ENCODE peak calls at places on chromosomes 16 and 17, in five cellular contexts. W is CD4-positive, alpha-beta T cell; O is adrenal gland; A is OCI-LY7; F is PC-3. E is an unnamed sample.

GRCh38 chr16:72044825-72045359 is 9.4 kb upstream of the HP start:
- DNase-seq in W (no peak), O (no peak), A (no peak), F (no peak), E (no peak)

GRCh38 chr17:49401971-49402491 is 12.7 kb downstream of the PHB1 start:
- DNase-seq in W (no peak), O (no peak), A (no peak), F (no peak), E (no peak)

GRCh38 chr16:14177704-14178103 is 106.6 kb downstream of the MRTFB start:
- DNase-seq in W (no peak), O (no peak), A (no peak), F (no peak), E (no peak)

GRCh38 chr16:70767377-70768204 is 33.4 kb downstream of the VAC14 start:
- DNase-seq in W (no peak), O (no peak), A (no peak), F (peak; percentile 52), E (no peak)

GRCh38 chr16:27806986-27807385 is 256.5 kb downstream of the GSG1L start:
- DNase-seq in W (no peak), O (no peak), A (no peak), F (no peak), E (no peak)

GRCh38 chr17:83058478-83059167 is 20.8 kb upstream of the METRNL start:
- DNase-seq in W (no peak), O (peak; percentile 45), A (no peak), F (no peak), E (no peak)

GRCh38 chr17:10013360-10014112 is 108.5 kb upstream of the RCVRN start:
- DNase-seq in W (no peak), O (no peak), A (no peak), F (no peak), E (no peak)

GRCh38 chr17:40100669-40101366 is 429 bp upstream of the NR1D1 start:
- DNase-seq in W (peak; percentile 86), O (peak; percentile 100), A (peak; percentile 93), F (peak; percentile 96), E (peak; percentile 91)

GRCh38 chr17:62790554-62790953 is 17.6 kb downstream of the MARCHF10 start:
- DNase-seq in W (no peak), O (no peak), A (no peak), F (peak; percentile 96), E (no peak)

GRCh38 chr17:75921596-75921995 is 16.9 kb upstream of the MRPL38 start:
- DNase-seq in W (no peak), O (no peak), A (no peak), F (no peak), E (no peak)

GRCh38 chr17:32266389-32267269 is 997 bp downstream of the RHBDL3 start:
- DNase-seq in W (peak; percentile 39), O (no peak), A (no peak), F (no peak), E (peak; percentile 28)

GRCh38 chr16:74724820-74725549 is 24.3 kb upstream of the MLKL start:
- DNase-seq in W (no peak), O (no peak), A (no peak), F (no peak), E (no peak)

GRCh38 chr17:45357364-45357997 is 40.7 kb upstream of the MAP3K14 start:
- DNase-seq in W (no peak), O (no peak), A (no peak), F (no peak), E (no peak)

GRCh38 chr16:57644383-57645014 is 16.1 kb downstream of the ADGRG1 start:
- DNase-seq in W (no peak), O (no peak), A (no peak), F (no peak), E (no peak)

GRCh38 chr17:19753049-19753444 is 4.9 kb upstream of the ALDH3A1 start:
- DNase-seq in W (no peak), O (peak; percentile 90), A (no peak), F (peak; percentile 99), E (no peak)

GRCh38 chr16:4386951-4387565 is 15.4 kb downstream of the VASN start:
- DNase-seq in W (no peak), O (no peak), A (no peak), F (no peak), E (no peak)

GRCh38 chr17:7945651-7946050 is 13.6 kb downstream of the CNTROB start:
- DNase-seq in W (no peak), O (no peak), A (no peak), F (no peak), E (no peak)

GRCh38 chr16:18941471-18941870 is 15.3 kb upstream of the SMG1 start:
- DNase-seq in W (no peak), O (no peak), A (no peak), F (no peak), E (no peak)

GRCh38 chr17:60067871-60068270 is 10.8 kb downstream of the HEATR6 start:
- DNase-seq in W (no peak), O (no peak), A (no peak), F (no peak), E (no peak)

GRCh38 chr16:3190949-3191353 is 2.9 kb downstream of the OR1F1 start:
- DNase-seq in W (no peak), O (no peak), A (no peak), F (no peak), E (no peak)

GRCh38 chr16:53773150-53773846 is 69.3 kb downstream of the FTO start:
- DNase-seq in W (no peak), O (peak; percentile 69), A (peak; percentile 16), F (peak; percentile 74), E (no peak)

GRCh38 chr16:13039526-13039925 is 138.1 kb downstream of the SHISA9 start:
- DNase-seq in W (no peak), O (no peak), A (no peak), F (no peak), E (no peak)

GRCh38 chr17:80720624-80721577 is 176.3 kb downstream of the RPTOR start:
- DNase-seq in W (peak; percentile 60), O (no peak), A (peak; percentile 91), F (peak; percentile 97), E (no peak)

GRCh38 chr16:49674255-49674980 is 181.5 kb downstream of the ZNF423 start:
- DNase-seq in W (no peak), O (no peak), A (no peak), F (peak; percentile 19), E (no peak)

DNA sequence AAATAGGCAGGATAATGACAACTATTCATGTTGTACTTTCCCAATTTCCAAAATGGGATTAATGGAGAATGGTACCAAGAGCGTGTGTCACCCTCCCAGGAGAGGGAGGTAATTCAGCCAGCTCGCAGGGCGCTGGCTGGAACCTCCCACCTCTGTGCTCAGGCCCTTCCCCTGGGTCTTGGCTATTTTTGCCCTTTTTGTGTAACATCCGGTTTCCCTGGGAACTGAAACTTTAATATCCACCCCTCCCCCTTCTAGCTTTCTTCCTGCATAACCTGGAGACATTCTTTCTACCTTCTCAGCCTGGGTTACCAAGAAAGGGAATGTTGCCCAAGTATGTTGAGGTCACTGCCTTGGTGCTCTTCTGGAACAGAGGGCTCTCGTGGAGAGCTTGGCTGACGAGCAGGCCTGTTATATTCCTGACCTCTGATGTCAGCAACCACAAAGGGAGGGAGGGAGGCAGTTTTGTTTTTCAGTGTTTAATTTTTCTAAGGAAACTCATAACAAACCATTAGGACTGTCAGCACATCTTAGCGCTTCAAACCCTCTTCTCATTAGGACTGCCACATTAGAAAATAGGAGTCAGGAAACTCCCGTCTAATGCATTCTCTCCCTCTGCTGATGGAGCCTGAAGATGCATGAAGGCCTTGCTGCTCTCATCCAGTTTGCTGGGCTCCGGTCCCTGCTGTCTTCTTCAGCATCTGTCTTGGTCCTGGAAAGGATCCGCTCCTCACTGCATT is 25.6 kb downstream of the ITGB3 start:
- DNase-seq in W (no peak), O (peak; percentile 71), A (peak; percentile 77), F (peak; percentile 82), E (no peak)
- TF ChIP-seq CTCF in W (no peak), O (no peak), A (no peak), F (no peak), E (no peak)

GRCh38 chr16:56588781-56589140 is 567 bp upstream of the MT3 start:
- DNase-seq in W (no peak), O (no peak), A (no peak), F (no peak), E (no peak)

GRCh38 chr16:56593573-56594291 is 4.4 kb downstream of the MT3 start:
- DNase-seq in W (no peak), O (no peak), A (no peak), F (no peak), E (no peak)

GRCh38 chr16:56591377-56592060 is 2.2 kb downstream of the MT3 start:
- DNase-seq in W (no peak), O (no peak), A (no peak), F (no peak), E (no peak)

GRCh38 chr16:56594292-56594619 is 4.9 kb downstream of the MT3 start:
- DNase-seq in W (no peak), O (no peak), A (no peak), F (no peak), E (no peak)

DNA sequence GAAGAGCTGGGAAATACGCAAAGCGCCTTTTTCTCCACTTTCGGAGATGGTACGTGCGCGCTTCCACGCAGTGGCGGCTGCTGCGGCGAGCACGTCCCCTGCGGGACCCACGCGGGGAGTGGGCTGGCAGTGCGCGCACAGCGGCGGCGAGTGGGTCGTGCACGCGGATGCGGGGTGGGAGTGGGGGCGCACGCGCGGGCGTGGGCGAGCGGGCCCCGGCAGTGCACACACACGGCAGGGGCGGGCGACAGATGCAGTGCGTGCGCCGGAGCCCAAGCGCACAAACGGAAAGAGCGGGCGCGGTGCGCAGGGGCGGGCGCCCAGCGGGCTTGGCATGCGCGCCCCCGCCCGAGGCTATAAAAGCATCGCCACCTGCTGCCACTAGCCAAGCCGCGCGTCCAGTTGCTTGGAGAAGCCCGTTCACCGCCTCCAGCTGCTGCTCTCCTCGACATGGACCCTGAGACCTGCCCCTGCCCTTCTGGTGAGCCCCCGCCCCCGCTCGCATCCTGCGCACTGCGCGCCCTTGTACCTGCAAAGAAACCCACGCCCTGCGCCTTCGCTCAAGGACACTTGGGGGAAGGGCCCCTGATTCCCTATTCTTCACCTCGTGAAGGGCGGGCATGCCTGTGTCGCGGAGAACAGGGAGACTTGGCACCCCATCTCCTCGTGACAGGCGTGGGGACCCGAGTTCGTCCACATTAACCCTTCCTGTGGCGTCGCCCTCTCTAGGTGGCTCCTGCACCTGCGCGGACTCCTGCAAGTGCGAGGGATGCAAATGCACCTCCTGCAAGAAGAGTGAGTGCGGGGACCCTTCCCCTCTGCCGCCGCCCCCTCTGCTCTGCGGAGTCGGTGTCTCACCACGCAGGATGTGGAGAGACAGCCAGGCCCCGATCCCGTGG is at the start of gene MT3:
- DNase-seq in W (peak; percentile 41), O (peak; percentile 57), A (no peak), F (peak; percentile 19), E (no peak)
- TF ChIP-seq CTCF in W (no peak), O (no peak), A (no peak), F (no peak), E (no peak)

GRCh38 chr17:30554839-30555751 is 77.9 kb downstream of the GOSR1 start:
- DNase-seq in W (peak; percentile 27), O (peak; percentile 49), A (peak; percentile 33), F (peak; percentile 34), E (no peak)
- TF ChIP-seq CTCF in W (no peak), O (no peak), A (peak; percentile 64), F (peak; percentile 42), E (no peak)

GRCh38 chr16:11255737-11256656 is at the start of gene SOCS1:
- DNase-seq in W (peak; percentile 91), O (peak; percentile 90), A (peak; percentile 89), F (peak; percentile 82), E (peak; percentile 94)

GRCh38 chr16:11258553-11259287 is 2.7 kb upstream of the SOCS1 start:
- DNase-seq in W (peak; percentile 46), O (peak; percentile 82), A (peak; percentile 66), F (no peak), E (no peak)

GRCh38 chr16:11256657-11257130 is 690 bp upstream of the SOCS1 start:
- DNase-seq in W (no peak), O (peak; percentile 69), A (no peak), F (peak; percentile 41), E (peak; percentile 42)

GRCh38 chr16:11259288-11259621 is 3.3 kb upstream of the SOCS1 start:
- DNase-seq in W (no peak), O (no peak), A (no peak), F (no peak), E (no peak)

GRCh38 chr16:11257131-11257938 is 1.3 kb upstream of the SOCS1 start:
- DNase-seq in W (peak; percentile 57), O (peak; percentile 93), A (peak; percentile 74), F (peak; percentile 75), E (peak; percentile 39)
- TF ChIP-seq CTCF in W (peak; percentile 58), O (peak; percentile 52), A (peak; percentile 79), F (peak; percentile 69), E (peak; percentile 70)

E was measured in progenitor cell of endocrine pancreas.